ENCODE peak calls at places on chromosomes 12 and 14, in four cellular contexts. I is K562, W is HepG2, J is GM12878. N is an unnamed sample.

GRCh38 chr12:38142974-38143373 is 173.6 kb upstream of the ALG10B start:
- DNase-seq in I (no peak), W (peak), J (no peak), N (peak)

GRCh38 chr12:117854339-117855012 is 114.3 kb downstream of the KSR2 start:
- DNase-seq in I (peak), W (peak), J (no peak), N (peak)

GRCh38 chr12:32302218-32302826 is 97.0 kb upstream of the FGD4 start:
- DNase-seq in I (peak), W (peak), J (peak), N (no peak)

GRCh38 chr14:74362361-74362915 is 14.2 kb downstream of the VRTN start:
- DNase-seq in I (peak), W (peak), J (peak), N (peak)

GRCh38 chr12:52004042-52004648 is 2.6 kb upstream of the TAMALIN start:
- DNase-seq in I (peak), W (peak), J (no peak), N (peak)

GRCh38 chr12:95218852-95219171 is 1.2 kb downstream of the VEZT start:
- DNase-seq in I (no peak), W (no peak), J (no peak), N (peak)

GRCh38 chr12:21516281-21516680 is 9.8 kb upstream of the SPX start:
- DNase-seq in I (no peak), W (no peak), J (no peak), N (no peak)

GRCh38 chr14:60514378-60515243 is 5.7 kb downstream of the SIX6 start:
- DNase-seq in I (peak), W (peak), J (no peak), N (peak)

GRCh38 chr12:84712747-84713146 is 199.9 kb downstream of the SLC6A15 start:
- DNase-seq in I (no peak), W (no peak), J (no peak), N (no peak)

GRCh38 chr14:30638926-30639325 is 16.8 kb downstream of the SCFD1 start:
- DNase-seq in I (no peak), W (no peak), J (no peak), N (no peak)

GRCh38 chr14:91754819-91755218 is 22.9 kb upstream of the CATSPERB start:
- DNase-seq in I (no peak), W (no peak), J (no peak), N (peak)

GRCh38 chr12:86148071-86148470 is 108.1 kb downstream of the MGAT4C start:
- DNase-seq in I (no peak), W (no peak), J (no peak), N (no peak)

GRCh38 chr12:76863005-76863670 is 15.7 kb downstream of the CSRP2 start:
- DNase-seq in I (no peak), W (no peak), J (no peak), N (no peak)

GRCh38 chr14:51750542-51750941 is 98.8 kb downstream of the FRMD6 start:
- DNase-seq in I (no peak), W (peak), J (no peak), N (peak)

GRCh38 chr12:105341010-105341409 is 10.5 kb downstream of the C12orf75 start:
- DNase-seq in I (no peak), W (no peak), J (no peak), N (no peak)

GRCh38 chr14:25622752-25623151 is 572.8 kb upstream of the STXBP6 start:
- DNase-seq in I (no peak), W (no peak), J (no peak), N (no peak)

DNA sequence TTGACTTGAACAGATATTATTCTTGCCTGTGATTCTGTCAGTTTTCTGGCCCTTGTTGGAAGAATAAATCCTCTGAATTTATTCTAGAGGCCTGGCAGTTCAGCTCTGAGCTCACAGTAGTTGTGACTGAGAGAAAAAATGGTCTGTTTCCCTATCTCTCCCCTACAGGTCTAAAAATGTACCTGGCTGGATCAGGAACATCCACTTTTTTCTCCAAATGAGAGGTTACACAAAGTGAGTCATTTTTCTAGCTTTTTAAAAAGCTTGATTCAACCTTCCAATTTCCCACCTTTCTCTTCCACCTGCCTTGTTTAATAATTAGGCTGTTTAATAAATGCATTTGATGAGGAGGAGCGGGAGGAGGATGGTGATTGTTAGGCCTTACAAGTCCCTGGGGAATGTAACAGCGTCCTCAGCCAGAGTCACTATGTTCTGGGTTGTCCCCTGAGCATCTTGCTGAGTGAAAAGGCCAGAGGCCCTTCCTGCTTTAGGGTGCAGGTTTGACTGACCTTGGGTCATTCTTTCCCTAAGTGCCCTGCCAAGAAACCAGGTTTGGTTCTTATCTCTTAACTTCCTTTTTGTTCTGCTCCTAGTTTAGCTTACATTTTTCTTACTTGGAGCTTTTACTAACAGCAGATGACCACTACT is 91.7 kb upstream of the FUT8 start:
- DNase-seq in I (no peak), W (no peak), J (no peak), N (no peak)
- H3K27ac ChIP-seq in I (no peak), W (no peak), J (peak), N (peak)

GRCh38 chr12:48536602-48537001 is 11.2 kb downstream of the OR8S1 start:
- DNase-seq in I (no peak), W (no peak), J (no peak), N (no peak)

GRCh38 chr12:48542300-48542928 is 17.0 kb downstream of the OR8S1 start:
- DNase-seq in I (peak), W (peak), J (no peak), N (peak)
- TF ChIP-seq POLR2AphosphoS2 in I (no peak), W (no peak), J (no peak), N (no peak)

GRCh38 chr12:389138-390096 is at the start of gene KDM5A:
- DNase-seq in I (peak), W (peak), J (peak), N (peak)

GRCh38 chr12:386651-387050 is 2.5 kb downstream of the KDM5A start:
- DNase-seq in I (no peak), W (no peak), J (no peak), N (no peak)

GRCh38 chr12:388547-389137 is 478 bp downstream of the KDM5A start:
- DNase-seq in I (peak), W (no peak), J (no peak), N (peak)

DNA sequence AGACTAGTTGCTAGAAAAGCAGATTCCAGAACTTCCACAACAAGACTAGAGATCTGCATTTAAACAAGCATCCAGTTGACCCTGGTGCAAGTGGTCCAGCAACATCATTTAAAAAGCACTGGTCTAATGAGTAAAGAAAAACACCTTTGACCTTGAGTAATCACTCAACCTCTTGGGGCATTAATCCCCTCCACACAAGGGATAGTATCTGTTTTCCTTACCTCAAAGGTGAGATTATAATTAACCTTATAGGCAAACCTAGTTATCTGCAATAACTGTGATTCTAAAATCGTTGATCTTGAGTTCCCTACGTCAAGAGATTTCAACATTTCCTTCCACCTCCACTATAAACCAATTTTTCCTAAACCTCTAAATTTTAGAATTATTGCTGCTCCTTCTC is 1.1 kb downstream of the KDM5A start:
- DNase-seq in I (peak), W (no peak), J (no peak), N (no peak)
- H3K27ac ChIP-seq in I (peak), W (peak), J (peak), N (peak)

DNA sequence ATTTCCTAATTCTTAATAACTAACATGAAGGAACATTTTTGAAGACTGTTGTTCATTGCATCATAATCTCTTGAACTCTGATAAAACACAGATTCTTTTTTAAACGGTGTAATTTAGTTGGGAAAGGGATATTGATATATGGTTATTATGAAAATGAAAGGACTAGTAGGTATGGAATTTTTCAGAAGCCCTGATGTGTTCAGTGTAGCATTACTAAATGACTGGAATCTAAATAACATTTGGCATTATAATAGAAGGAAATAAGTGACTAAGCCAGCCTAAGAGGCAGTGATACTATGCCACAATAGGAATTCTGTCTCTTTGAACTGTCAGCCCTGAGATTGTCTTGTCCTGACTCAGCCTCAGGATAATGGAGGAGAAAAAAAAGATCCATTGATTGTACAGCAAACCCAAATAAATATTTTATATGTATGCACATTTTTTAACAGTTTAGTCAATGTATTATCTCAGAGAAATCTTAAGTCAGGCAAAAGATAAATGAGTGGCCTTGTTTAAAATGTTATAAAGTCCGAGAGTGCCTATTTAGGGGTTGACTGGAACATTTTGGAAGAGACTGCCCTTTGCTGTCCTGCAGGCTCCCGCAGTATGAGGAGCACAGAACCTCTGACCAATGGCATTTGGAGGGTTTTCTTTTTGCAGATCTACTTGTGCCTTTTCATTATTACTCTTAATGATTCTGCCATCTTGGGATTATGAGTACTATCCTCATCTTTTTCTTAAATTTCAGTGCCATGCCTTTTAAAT is 271.2 kb downstream of the EGLN3 start:
- DNase-seq in I (no peak), W (no peak), J (no peak), N (no peak)
- TF ChIP-seq POLR2AphosphoS2 in I (no peak), W (no peak), J (no peak), N (no peak)

DNA sequence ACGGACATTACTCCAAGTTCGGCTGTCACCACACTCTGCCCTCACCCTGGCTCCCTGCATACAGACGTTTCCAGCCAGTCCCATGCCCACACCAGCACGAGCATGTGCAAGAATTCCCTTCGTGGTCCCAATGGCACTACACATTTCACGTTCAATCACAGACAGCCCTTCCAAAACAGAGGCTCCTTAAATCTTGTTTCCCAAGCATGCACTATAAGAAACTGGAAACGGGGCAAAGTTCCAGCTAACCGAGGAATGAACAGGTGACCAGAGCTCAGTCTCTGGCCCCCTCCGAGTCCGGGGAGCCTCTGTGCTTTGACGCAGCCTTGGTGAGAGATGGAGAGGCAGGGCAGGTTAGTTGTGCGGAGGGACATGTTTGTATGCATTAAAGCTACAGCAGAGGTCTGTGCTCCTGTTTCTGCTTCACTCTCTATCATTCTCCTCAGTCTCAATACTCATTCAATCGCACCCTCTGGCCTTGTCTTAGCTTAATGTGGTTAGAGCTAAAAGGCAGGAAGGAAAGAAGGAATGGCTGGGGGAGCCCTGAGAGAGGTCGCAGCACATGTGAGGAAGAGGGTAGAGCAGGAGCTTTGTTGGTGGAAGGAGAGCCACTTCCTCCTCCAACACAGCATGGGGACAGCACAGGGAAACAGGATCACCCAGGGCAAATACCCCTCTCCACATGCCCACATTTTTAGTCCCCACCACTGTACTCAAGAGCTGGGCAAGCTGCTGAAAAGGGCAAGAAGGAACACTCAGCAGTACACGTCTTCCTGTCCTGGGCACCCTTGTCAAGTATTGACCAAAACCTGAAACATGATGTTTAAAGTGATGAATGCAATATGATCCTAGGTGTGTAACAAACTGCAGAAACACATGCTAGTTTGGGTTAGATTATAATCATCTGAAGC is 12.2 kb upstream of the SELPLG start:
- DNase-seq in I (no peak), W (no peak), J (no peak), N (no peak)
- H3K27ac ChIP-seq in I (no peak), W (no peak), J (no peak), N (no peak)